ENCODE peak calls at places on chromosomes 5 and 9, in seven cellular contexts. U is HCT116, C is GM12878, Q is K562, L is H1, J is HepG2, S is SK-N-SH. H is an unnamed sample.

GRCh38 chr5:177403194-177403825 is 2.8 kb upstream of the PFN3 start:
- DNase-seq in U (no peak), C (no peak), Q (no peak), L (no peak), J (no peak), S (no peak), H (no peak)

GRCh38 chr5:169827769-169828168 is 152.5 kb downstream of the INSYN2B start:
- DNase-seq in U (no peak), C (no peak), Q (no peak), L (no peak), J (no peak), S (no peak), H (no peak)

GRCh38 chr5:79562351-79563246 is 48.7 kb upstream of the HOMER1 start:
- DNase-seq in U (no peak), C (no peak), Q (no peak), L (no peak), J (no peak), S (no peak), H (no peak)

GRCh38 chr5:105952875-105953274 is 1717.9 kb downstream of the EFNA5 start:
- DNase-seq in U (no peak), C (no peak), Q (no peak), L (no peak), J (no peak), S (peak), H (no peak)

GRCh38 chr5:139178948-139179347 is 19.2 kb downstream of the SIL1 start:
- DNase-seq in U (no peak), C (no peak), Q (peak), L (no peak), J (no peak), S (no peak), H (peak)

GRCh38 chr5:152514827-152515397 is 109.8 kb upstream of the NMUR2 start:
- DNase-seq in U (peak), C (no peak), Q (no peak), L (no peak), J (peak), S (peak), H (peak)

GRCh38 chr9:76314321-76314720 is 79.9 kb downstream of the RFK start:
- DNase-seq in U (no peak), C (no peak), Q (no peak), L (no peak), J (no peak), S (no peak), H (no peak)

GRCh38 chr5:143142596-143143435 is 260.7 kb downstream of the NR3C1 start:
- DNase-seq in U (no peak), C (no peak), Q (no peak), L (no peak), J (no peak), S (no peak), H (no peak)

GRCh38 chr5:109953821-109954220 is 264.1 kb downstream of the MAN2A1 start:
- DNase-seq in U (no peak), C (no peak), Q (no peak), L (no peak), J (no peak), S (no peak), H (no peak)

GRCh38 chr5:103397996-103398581 is 139.5 kb downstream of the MACIR start:
- DNase-seq in U (no peak), C (no peak), Q (no peak), L (no peak), J (no peak), S (no peak), H (no peak)

GRCh38 chr5:143279698-143280097 is 123.8 kb downstream of the NR3C1 start:
- DNase-seq in U (no peak), C (no peak), Q (no peak), L (peak), J (peak), S (no peak), H (peak)

GRCh38 chr9:1231998-1232919 is 182.1 kb downstream of the DMRT2 start:
- DNase-seq in U (no peak), C (no peak), Q (no peak), L (no peak), J (peak), S (no peak), H (no peak)

GRCh38 chr5:14900661-14901461 is 29.3 kb upstream of the ANKH start:
- DNase-seq in U (no peak), C (no peak), Q (no peak), L (no peak), J (peak), S (peak), H (no peak)

GRCh38 chr5:15702102-15702501 is 202.1 kb downstream of the FBXL7 start:
- DNase-seq in U (no peak), C (no peak), Q (no peak), L (no peak), J (peak), S (no peak), H (no peak)

GRCh38 chr5:15550502-15551115 is 50.6 kb downstream of the FBXL7 start:
- DNase-seq in U (no peak), C (no peak), Q (no peak), L (no peak), J (no peak), S (no peak), H (no peak)

GRCh38 chr5:27503813-27504212 is 465.4 kb upstream of the CDH9 start:
- DNase-seq in U (no peak), C (no peak), Q (no peak), L (no peak), J (no peak), S (no peak), H (no peak)

GRCh38 chr5:137997726-137998213 is 35.1 kb downstream of the FAM13B start:
- DNase-seq in U (no peak), C (peak), Q (no peak), L (no peak), J (peak), S (no peak), H (no peak)

GRCh38 chr9:95091574-95091970 is 225.9 kb downstream of the FANCC start:
- DNase-seq in U (no peak), C (no peak), Q (no peak), L (no peak), J (no peak), S (no peak), H (no peak)

GRCh38 chr9:70061776-70062175 is 18.1 kb downstream of the MAMDC2 start:
- DNase-seq in U (no peak), C (no peak), Q (no peak), L (no peak), J (no peak), S (no peak), H (no peak)

GRCh38 chr5:1103505-1104326 is 8.1 kb downstream of the SLC12A7 start:
- DNase-seq in U (no peak), C (no peak), Q (peak), L (no peak), J (peak), S (no peak), H (no peak)

GRCh38 chr5:34699155-34700077 is 43.3 kb downstream of the RAI14 start:
- DNase-seq in U (no peak), C (no peak), Q (peak), L (no peak), J (no peak), S (no peak), H (no peak)

GRCh38 chr5:108149369-108149768 is 232.5 kb downstream of the FBXL17 start:
- DNase-seq in U (no peak), C (no peak), Q (no peak), L (no peak), J (no peak), S (no peak), H (no peak)

GRCh38 chr5:6446042-6446441 is 2.6 kb upstream of the UBE2QL1 start:
- DNase-seq in U (no peak), C (no peak), Q (no peak), L (no peak), J (no peak), S (no peak), H (no peak)

GRCh38 chr5:151139015-151139414 is 18.6 kb downstream of the ANXA6 start:
- DNase-seq in U (no peak), C (no peak), Q (no peak), L (no peak), J (no peak), S (no peak), H (no peak)

GRCh38 chr9:120579139-120579749 is 723 bp downstream of the CDK5RAP2 start:
- DNase-seq in U (no peak), C (no peak), Q (peak), L (no peak), J (no peak), S (no peak), H (no peak)

GRCh38 chr9:8447618-8448017 is 648.0 kb upstream of the DMAC1 start:
- DNase-seq in U (no peak), C (no peak), Q (no peak), L (no peak), J (no peak), S (no peak), H (no peak)

GRCh38 chr9:131018621-131019020 is 9.6 kb downstream of the LAMC3 start:
- DNase-seq in U (no peak), C (no peak), Q (no peak), L (no peak), J (peak), S (no peak), H (no peak)
- TF ChIP-seq YY1 in U (no peak), C (no peak), Q (no peak), L (peak), J (no peak), S (no peak), H (no peak)

GRCh38 chr9:131045300-131046092 is 36.5 kb downstream of the LAMC3 start:
- DNase-seq in U (no peak), C (no peak), Q (peak), L (no peak), J (no peak), S (no peak), H (no peak)
- TF ChIP-seq YY1 in U (no peak), C (no peak), Q (no peak), L (no peak), J (no peak), S (no peak), H (no peak)

DNA sequence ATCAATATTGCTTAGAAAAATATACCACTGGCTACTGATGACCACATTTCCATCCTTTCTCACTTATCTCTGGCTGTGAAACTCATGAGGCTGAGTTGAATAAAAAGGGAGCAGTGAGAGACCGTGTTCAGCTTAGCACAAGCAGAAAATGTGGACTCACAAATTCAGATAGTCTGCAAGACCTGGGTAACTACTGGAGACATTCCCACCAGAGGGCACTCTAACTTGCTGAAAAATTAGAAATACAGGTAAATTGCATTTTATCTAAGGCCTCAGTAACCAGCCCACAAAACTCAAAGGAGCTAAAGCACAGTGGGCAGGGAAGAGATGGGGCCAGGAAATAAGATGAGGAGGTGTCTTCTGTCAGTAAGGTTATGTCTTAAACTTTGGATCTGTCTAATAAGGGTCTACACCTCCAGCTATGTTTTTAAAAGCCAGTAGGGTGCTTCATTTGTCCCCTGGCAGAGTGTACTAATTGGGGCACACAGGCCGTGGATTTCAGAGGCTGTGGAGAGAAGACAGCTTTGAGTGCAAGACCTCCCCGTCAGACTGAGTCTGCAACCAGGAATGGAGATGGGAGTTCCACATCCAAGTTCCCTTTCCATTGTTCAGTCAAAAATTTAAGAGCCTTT is 8.7 kb upstream of the NDUFB6 start:
- DNase-seq in U (peak), C (no peak), Q (peak), L (no peak), J (peak), S (peak), H (peak)
- TF ChIP-seq YY1 in U (no peak), C (no peak), Q (no peak), L (no peak), J (no peak), S (no peak), H (no peak)

GRCh38 chr5:96288166-96288844 is 144.7 kb downstream of the PCSK1 start:
- DNase-seq in U (no peak), C (no peak), Q (no peak), L (no peak), J (no peak), S (no peak), H (no peak)
- TF ChIP-seq YY1 in U (no peak), C (no peak), Q (no peak), L (no peak), J (no peak), S (no peak), H (no peak)

DNA sequence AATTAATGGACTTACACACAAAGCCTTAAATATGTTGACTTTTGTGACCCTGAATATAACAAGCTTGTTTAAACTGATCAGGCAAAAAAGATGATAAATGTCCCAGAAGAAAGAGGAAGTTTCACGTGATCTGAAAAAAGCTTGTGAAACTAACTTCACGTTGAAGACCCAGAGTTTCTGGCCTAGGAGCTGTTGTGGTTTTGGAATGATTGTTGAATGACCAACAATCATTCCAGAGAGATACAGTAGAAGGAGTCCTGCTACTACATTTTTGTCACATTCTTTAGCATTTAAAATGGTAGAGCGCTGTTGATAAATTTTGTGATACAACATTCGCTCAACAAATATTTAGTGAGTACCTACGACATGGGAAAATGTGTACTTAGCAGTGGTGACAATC is 143.1 kb upstream of the FBN2 start:
- DNase-seq in U (no peak), C (no peak), Q (no peak), L (no peak), J (no peak), S (no peak), H (no peak)
- TF ChIP-seq YY1 in U (no peak), C (no peak), Q (no peak), L (no peak), J (no peak), S (no peak), H (no peak)

GRCh38 chr5:87780831-87781760 is 368.4 kb upstream of the CCNH start:
- DNase-seq in U (peak), C (peak), Q (peak), L (peak), J (peak), S (peak), H (peak)

GRCh38 chr5:87776785-87777184 is 364.1 kb upstream of the CCNH start:
- DNase-seq in U (no peak), C (no peak), Q (no peak), L (no peak), J (no peak), S (no peak), H (no peak)
- TF ChIP-seq YY1 in U (no peak), C (no peak), Q (no peak), L (no peak), J (no peak), S (no peak), H (no peak)

DNA sequence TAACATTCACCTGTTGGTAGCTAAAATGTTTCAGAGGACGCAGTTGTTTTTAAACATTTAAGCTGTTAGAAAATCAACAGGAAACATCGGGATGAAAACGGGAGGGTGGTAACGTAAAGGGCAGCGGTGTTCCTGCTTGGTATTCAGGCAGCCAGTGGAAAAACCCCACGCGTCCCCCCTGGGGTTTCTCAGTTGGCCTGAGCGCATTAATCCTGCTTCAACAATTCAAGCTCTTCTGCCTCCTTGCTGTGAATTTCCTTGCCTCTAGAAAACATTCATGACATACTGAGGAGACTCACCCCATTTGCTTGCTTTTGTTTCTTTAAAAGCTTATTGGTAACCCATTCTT is 179.7 kb downstream of the YTHDC2 start:
- DNase-seq in U (no peak), C (no peak), Q (no peak), L (no peak), J (no peak), S (no peak), H (no peak)
- TF ChIP-seq YY1 in U (no peak), C (no peak), Q (no peak), L (no peak), J (no peak), S (no peak), H (no peak)

H was measured in NT2/D1.